ENCODE peak calls at places on chromosomes 4 and X, in four cellular contexts. J is body of pancreas, S is heart left ventricle, N is fibroblast of lung. K is an unnamed sample.

GRCh38 chr4:16714191-16714590 is 184.3 kb downstream of the LDB2 start:
- DNase-seq in J (no peak), S (no peak), N (no peak), K (no peak)

GRCh38 chr4:137623013-137623412 is 90.7 kb upstream of the PCDH18 start:
- DNase-seq in J (no peak), S (no peak), N (no peak), K (no peak)

GRCh38 chr4:153403761-153404160 is 59.3 kb downstream of the MND1 start:
- DNase-seq in J (no peak), S (no peak), N (no peak), K (no peak)

GRCh38 chr4:173056708-173057107 is 111.9 kb upstream of the GALNT7 start:
- DNase-seq in J (peak), S (no peak), N (no peak), K (no peak)

GRCh38 chr4:2795558-2796260 is 2.8 kb downstream of the SH3BP2 start:
- DNase-seq in J (no peak), S (peak), N (no peak), K (no peak)

GRCh38 chr4:25635501-25635900 is 20.1 kb upstream of the SLC34A2 start:
- DNase-seq in J (no peak), S (no peak), N (no peak), K (no peak)

GRCh38 chr4:163269874-163270273 is 62.5 kb downstream of the NPY1R start:
- DNase-seq in J (no peak), S (no peak), N (no peak), K (no peak)

GRCh38 chr4:77959566-77960338 is 97.1 kb downstream of the MRPL1 start:
- DNase-seq in J (peak), S (no peak), N (peak), K (no peak)

GRCh38 chr4:15506464-15506863 is 36.8 kb downstream of the CC2D2A start:
- DNase-seq in J (no peak), S (no peak), N (peak), K (no peak)

GRCh38 chr4:69823481-69824186 is 36.3 kb downstream of the SULT1E1 start:
- DNase-seq in J (peak), S (peak), N (no peak), K (no peak)

GRCh38 chr4:174120446-174121142 is 162.9 kb downstream of the FBXO8 start:
- DNase-seq in J (peak), S (peak), N (peak), K (no peak)

GRCh38 chr4:10020871-10021676 is at the start of gene SLC2A9:
- DNase-seq in J (no peak), S (no peak), N (no peak), K (no peak)

GRCh38 chr4:119735136-119735770 is 106.6 kb upstream of the PDE5A start:
- DNase-seq in J (no peak), S (no peak), N (peak), K (no peak)

GRCh38 chrX:47143894-47144625 is 442 bp downstream of the NDUFB11 start:
- DNase-seq in J (peak), S (no peak), N (no peak), K (no peak)

GRCh38 chrX:108734426-108734825 is 1.9 kb downstream of the IRS4 start:
- DNase-seq in J (no peak), S (no peak), N (no peak), K (no peak)

GRCh38 chr4:2417765-2418651 is at the start of gene ZFYVE28:
- DNase-seq in J (peak), S (no peak), N (no peak), K (no peak)

GRCh38 chrX:149453911-149454820 is 50.9 kb downstream of the IDS start:
- DNase-seq in J (no peak), S (no peak), N (no peak), K (no peak)

GRCh38 chrX:24760601-24761000 is 66.9 kb downstream of the POLA1 start:
- DNase-seq in J (no peak), S (no peak), N (peak), K (no peak)

GRCh38 chr4:152784490-152785195 is 4.9 kb downstream of the ARFIP1 start:
- DNase-seq in J (peak), S (no peak), N (peak), K (no peak)

GRCh38 chr4:144565558-144566195 is 80.3 kb upstream of the HHIP start:
- DNase-seq in J (no peak), S (no peak), N (peak), K (no peak)

GRCh38 chr4:1451752-1452122 is 45.5 kb upstream of the NKX1-1 start:
- DNase-seq in J (no peak), S (no peak), N (no peak), K (no peak)

GRCh38 chr4:181437895-181438294 is 805.3 kb upstream of the TENM3 start:
- DNase-seq in J (no peak), S (no peak), N (no peak), K (no peak)
- TF ChIP-seq CTCF in J (no peak), S (no peak), N (no peak), K (no peak)

DNA sequence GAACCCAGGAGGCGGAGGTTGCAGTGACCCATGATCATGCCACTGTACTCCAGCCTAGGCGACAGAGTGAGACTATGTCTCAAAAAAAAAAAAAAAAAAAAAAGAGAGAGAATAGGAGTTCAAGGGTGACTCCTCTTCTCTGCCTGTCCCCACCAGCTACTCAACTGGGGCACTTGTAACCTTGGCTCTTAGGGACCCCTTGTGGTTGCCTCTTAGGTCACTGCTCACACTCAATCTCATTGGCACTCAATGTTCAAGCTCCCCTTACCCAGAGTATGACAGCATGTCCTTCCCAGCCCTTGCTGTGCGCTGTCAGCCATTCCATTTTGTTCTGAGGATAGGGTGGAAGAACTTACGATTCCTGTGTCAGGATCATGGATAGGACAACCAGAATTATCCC is 82.4 kb upstream of the BEND4 start:
- DNase-seq in J (no peak), S (no peak), N (no peak), K (no peak)
- TF ChIP-seq CTCF in J (no peak), S (no peak), N (no peak), K (no peak)

GRCh38 chr4:110442309-110442708 is 33.6 kb upstream of the ENPEP start:
- DNase-seq in J (no peak), S (no peak), N (no peak), K (no peak)
- TF ChIP-seq CTCF in J (no peak), S (no peak), N (no peak), K (no peak)

GRCh38 chr4:116668190-116668589 is 417.2 kb downstream of the TRAM1L1 start:
- DNase-seq in J (no peak), S (no peak), N (no peak), K (no peak)
- TF ChIP-seq CTCF in J (peak), S (no peak), N (no peak), K (no peak)

GRCh38 chr4:120843840-120844527 is 78.5 kb downstream of the PRDM5 start:
- DNase-seq in J (peak), S (no peak), N (no peak), K (no peak)
- TF ChIP-seq CTCF in J (peak), S (no peak), N (no peak), K (no peak)

GRCh38 chr4:99461623-99462401 is 26.7 kb upstream of the ADH7 start:
- DNase-seq in J (no peak), S (no peak), N (no peak), K (no peak)

GRCh38 chr4:99459546-99460042 is 24.5 kb upstream of the ADH7 start:
- DNase-seq in J (no peak), S (no peak), N (no peak), K (no peak)

GRCh38 chr4:99457676-99458075 is 22.5 kb upstream of the ADH7 start:
- DNase-seq in J (no peak), S (no peak), N (no peak), K (no peak)

GRCh38 chr4:99458911-99459447 is 23.8 kb upstream of the ADH7 start:
- DNase-seq in J (no peak), S (no peak), N (peak), K (no peak)

DNA sequence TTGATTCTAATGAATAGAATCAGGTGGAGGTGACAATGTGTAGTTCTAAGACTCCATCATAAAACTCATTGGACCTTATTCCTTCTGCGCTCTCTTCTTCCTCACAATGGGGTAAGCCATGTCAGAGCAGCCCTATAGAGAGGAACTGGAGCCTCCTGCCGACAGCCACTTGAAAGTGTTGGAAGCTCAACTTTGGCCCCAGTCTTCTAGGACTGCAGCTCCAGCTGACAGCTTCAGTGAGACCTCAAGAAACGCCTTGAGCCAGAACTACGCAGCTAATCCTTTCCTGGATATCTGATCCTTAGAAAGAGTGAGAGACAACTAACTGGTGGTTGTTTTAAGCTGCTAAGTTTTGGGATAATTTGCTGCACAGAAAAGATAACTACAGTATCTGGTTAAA is 22.1 kb upstream of the ADH7 start:
- DNase-seq in J (no peak), S (no peak), N (no peak), K (no peak)
- TF ChIP-seq CTCF in J (no peak), S (no peak), N (peak), K (no peak)

GRCh38 chr4:23614284-23614892 is 275.5 kb downstream of the PPARGC1A start:
- DNase-seq in J (peak), S (no peak), N (peak), K (no peak)
- TF ChIP-seq CTCF in J (peak), S (no peak), N (peak), K (no peak)

GRCh38 chr4:6333301-6334202 is 63.9 kb downstream of the WFS1 start:
- DNase-seq in J (no peak), S (peak), N (no peak), K (no peak)
- TF ChIP-seq CTCF in J (no peak), S (peak), N (peak), K (peak)

K was measured in mesothelial cell of epicardium.